ENCODE peak calls at places on chromosomes 4 and X, in six cellular contexts. M is stimulated activated CD8-positive, alpha-beta memory T cell treated with anti-CD3 and anti-CD28 coated beads, Interleukin-4, amount 100 ng/mL, for 48 hours; C is naive thymus-derived CD8-positive, alpha-beta T cell; E is NCI-H510A; H is IMR-90; A is choroid plexus epithelial cell. Q is an unnamed sample.

GRCh38 chr4:29927895-29928294 is 792.3 kb upstream of the PCDH7 start:
- DNase-seq in M (no peak), C (no peak), E (no peak), H (no peak), A (no peak), Q (no peak)

GRCh38 chr4:140219567-140219966 is 65.6 kb upstream of the MAML3 start:
- DNase-seq in M (no peak), C (no peak), E (no peak), H (no peak), A (no peak), Q (no peak)

GRCh38 chrX:134287356-134287755 is 50.4 kb downstream of the CCDC160 start:
- DNase-seq in M (no peak), C (no peak), E (no peak), H (no peak), A (no peak), Q (no peak)

GRCh38 chrX:71532078-71532752 is 689 bp upstream of the OGT start:
- DNase-seq in M (peak), C (peak), E (no peak), H (peak), A (peak), Q (no peak)

GRCh38 chrX:132045456-132045855 is 22.4 kb downstream of the STK26 start:
- DNase-seq in M (no peak), C (no peak), E (no peak), H (no peak), A (no peak), Q (no peak)

GRCh38 chr4:71711044-71711984 is 72.6 kb downstream of the GC start:
- DNase-seq in M (no peak), C (no peak), E (no peak), H (no peak), A (no peak), Q (no peak)

GRCh38 chr4:58502839-58503238 is 1392.7 kb upstream of the IGFBP7 start:
- DNase-seq in M (no peak), C (no peak), E (no peak), H (no peak), A (no peak), Q (no peak)

GRCh38 chr4:82217986-82218715 is 155.6 kb downstream of the HNRNPD start:
- DNase-seq in M (no peak), C (no peak), E (no peak), H (no peak), A (peak), Q (no peak)

GRCh38 chr4:87375719-87376291 is 15.2 kb downstream of the HSD17B11 start:
- DNase-seq in M (no peak), C (no peak), E (no peak), H (peak), A (peak), Q (no peak)

GRCh38 chr4:149409186-149410056 is 406.2 kb downstream of the IQCM start:
- DNase-seq in M (no peak), C (no peak), E (no peak), H (peak), A (peak), Q (no peak)

GRCh38 chrX:40511258-40511657 is 69.5 kb upstream of the ATP6AP2 start:
- DNase-seq in M (no peak), C (no peak), E (no peak), H (no peak), A (no peak), Q (no peak)

GRCh38 chr4:48623182-48623780 is 133.2 kb downstream of the ZAR1 start:
- DNase-seq in M (no peak), C (no peak), E (no peak), H (no peak), A (no peak), Q (no peak)

GRCh38 chrX:39726810-39727209 is 370.9 kb downstream of the BCOR start:
- DNase-seq in M (no peak), C (no peak), E (peak), H (peak), A (no peak), Q (no peak)

GRCh38 chrX:86044210-86044609 is 3.1 kb downstream of the CHM start:
- DNase-seq in M (no peak), C (no peak), E (no peak), H (no peak), A (no peak), Q (no peak)

GRCh38 chr4:54015421-54016065 is 48.9 kb downstream of the CHIC2 start:
- DNase-seq in M (no peak), C (no peak), E (peak), H (no peak), A (no peak), Q (no peak)

GRCh38 chr4:20829958-20830357 is 129.7 kb downstream of the PACRGL start:
- DNase-seq in M (no peak), C (no peak), E (no peak), H (peak), A (peak), Q (no peak)

GRCh38 chr4:155234206-155234605 is 25.8 kb downstream of the NPY2R start:
- DNase-seq in M (no peak), C (no peak), E (no peak), H (no peak), A (no peak), Q (no peak)

GRCh38 chrX:153626025-153626633 is 20.9 kb upstream of the DUSP9 start:
- DNase-seq in M (no peak), C (no peak), E (no peak), H (no peak), A (no peak), Q (no peak)

GRCh38 chr4:34112573-34112972 is 2131.7 kb downstream of the ARAP2 start:
- DNase-seq in M (no peak), C (no peak), E (no peak), H (no peak), A (no peak), Q (no peak)

GRCh38 chr4:19402666-19403065 is 849.0 kb upstream of the SLIT2 start:
- DNase-seq in M (no peak), C (no peak), E (no peak), H (peak), A (no peak), Q (no peak)

GRCh38 chr4:119861731-119862130 is 204.9 kb downstream of the MAD2L1 start:
- DNase-seq in M (no peak), C (no peak), E (no peak), H (no peak), A (peak), Q (no peak)

GRCh38 chr4:139767168-139767567 is 101.5 kb downstream of the MGST2 start:
- DNase-seq in M (no peak), C (no peak), E (no peak), H (no peak), A (peak), Q (no peak)

GRCh38 chr4:174553828-174554227 is 31.5 kb upstream of the HPGD start:
- DNase-seq in M (no peak), C (no peak), E (no peak), H (no peak), A (peak), Q (no peak)

GRCh38 chr4:103998752-103999151 is 279.0 kb upstream of the TACR3 start:
- DNase-seq in M (no peak), C (no peak), E (no peak), H (no peak), A (no peak), Q (no peak)

GRCh38 chr4:142550955-142551354 is 295.1 kb downstream of the INPP4B start:
- DNase-seq in M (no peak), C (no peak), E (no peak), H (no peak), A (no peak), Q (no peak)

GRCh38 chr4:169270810-169271691 is at the start of gene SH3RF1:
- DNase-seq in M (peak), C (peak), E (peak), H (peak), A (peak), Q (peak)

GRCh38 chr4:109559625-109559982 is 442 bp upstream of the MCUB start:
- DNase-seq in M (peak), C (peak), E (no peak), H (no peak), A (no peak), Q (peak)

GRCh38 chr4:75892508-75892907 is 9.7 kb downstream of the PPEF2 start:
- DNase-seq in M (no peak), C (no peak), E (no peak), H (no peak), A (no peak), Q (no peak)

GRCh38 chr4:184942447-184943425 is 75.6 kb upstream of the HELT start:
- DNase-seq in M (no peak), C (no peak), E (no peak), H (no peak), A (peak), Q (no peak)

GRCh38 chr4:133565379-133565778 is 416.3 kb downstream of the PCDH10 start:
- DNase-seq in M (no peak), C (no peak), E (no peak), H (peak), A (peak), Q (no peak)

GRCh38 chr4:73850261-73850970 is 2.7 kb upstream of the PF4V1 start:
- DNase-seq in M (no peak), C (no peak), E (peak), H (peak), A (no peak), Q (no peak)

Q was measured in GM12892.